ENCODE peak calls at places on chromosome X, in five cellular contexts. W, I, R, B and K are unnamed samples.

GRCh38 chrX:110741213-110741796 is 54.3 kb downstream of the CHRDL1 start:
- DNase-seq in W (no peak), B (no peak), R (no peak), I (no peak), K (peak; percentile 36)

GRCh38 chrX:50114113-50114512 is 86.7 kb downstream of the AKAP4 start:
- DNase-seq in I (no peak), W (no peak), B (no peak), R (no peak), K (no peak)

GRCh38 chrX:119118780-119119395 is 8.7 kb downstream of the KIAA1210 start:
- DNase-seq in I (peak; percentile 45), R (peak; percentile 4), B (peak; percentile 63), W (no peak), K (peak; percentile 15)

GRCh38 chrX:46713672-46714487 is 45.0 kb downstream of the SLC9A7 start:
- DNase-seq in W (no peak), B (no peak), I (no peak), R (no peak), K (no peak)

GRCh38 chrX:30735839-30736238 is 82.6 kb downstream of the GK start:
- DNase-seq in B (peak; percentile 44), R (peak; percentile 55), I (peak; percentile 31), W (peak; percentile 35), K (peak; percentile 2)

GRCh38 chrX:20313889-20314288 is 47.2 kb upstream of the RPS6KA3 start:
- DNase-seq in R (no peak), I (no peak), W (no peak), B (no peak), K (no peak)

GRCh38 chrX:114162068-114162735 is 421.7 kb upstream of the HTR2C start:
- DNase-seq in W (no peak), B (peak; percentile 29), I (no peak), R (no peak), K (peak; percentile 0)

GRCh38 chrX:140091276-140091886 is 126.1 kb upstream of the CXorf66 start:
- DNase-seq in B (peak; percentile 72), W (no peak), R (no peak), I (no peak), K (no peak)

GRCh38 chrX:13418126-13419091 is 98.6 kb upstream of the ATXN3L start:
- DNase-seq in R (no peak), I (no peak), W (no peak), B (no peak), K (no peak)

GRCh38 chrX:49754238-49754857 is 58.6 kb upstream of the PAGE1 start:
- DNase-seq in B (peak; percentile 58), W (peak; percentile 13), I (peak; percentile 75), R (peak; percentile 9), K (peak; percentile 0)

GRCh38 chrX:151393514-151393913 is 3.5 kb upstream of the VMA21 start:
- DNase-seq in R (no peak), I (no peak), B (no peak), W (peak; percentile 13), K (no peak)

GRCh38 chrX:50827996-50828395 is 14.0 kb upstream of the SHROOM4 start:
- DNase-seq in B (no peak), W (no peak), R (no peak), I (no peak), K (no peak)